ENCODE peak calls at places on chromosomes 13 and 19, in five cellular contexts. D is effector memory CD4-positive, alpha-beta T cell; Z is AG04450; J is ovary; M is right cardiac atrium. P is an unnamed sample.

GRCh38 chr13:95684463-95684862 is 7.5 kb downstream of the DNAJC3 start:
- DNase-seq in Z (no peak), D (no peak), J (no peak), M (no peak), P (no peak)

GRCh38 chr13:52879950-52880650 is 31.7 kb upstream of the PCDH8 start:
- DNase-seq in Z (no peak), D (no peak), J (no peak), M (no peak), P (no peak)

GRCh38 chr19:45729774-45730388 is 815 bp downstream of the FBXO46 start:
- DNase-seq in M (no peak), J (no peak), D (no peak), Z (no peak), P (no peak)

GRCh38 chr19:3161453-3161852 is 17.1 kb upstream of the S1PR4 start:
- DNase-seq in M (no peak), Z (no peak), D (no peak), J (no peak), P (no peak)

GRCh38 chr19:56119585-56119978 is 1.5 kb downstream of the ZNF787 start:
- DNase-seq in M (no peak), D (no peak), Z (no peak), J (no peak), P (peak; percentile 78)

GRCh38 chr13:36175621-36176020 is 38.7 kb downstream of the SOHLH2 start:
- DNase-seq in Z (no peak), J (no peak), D (no peak), M (no peak), P (no peak)

GRCh38 chr19:52590728-52591127 is 20.6 kb downstream of the ZNF701 start:
- DNase-seq in Z (no peak), D (no peak), M (no peak), J (no peak), P (no peak)

GRCh38 chr13:48223016-48223385 is 10.0 kb upstream of the ITM2B start:
- DNase-seq in Z (no peak), D (no peak), M (no peak), J (no peak), P (no peak)

GRCh38 chr19:42297034-42297433 is 4.9 kb upstream of the PRR19 start:
- DNase-seq in Z (no peak), J (no peak), M (no peak), D (no peak), P (peak; percentile 45)

GRCh38 chr19:47247308-47247990 is 8.9 kb upstream of the CCDC9 start:
- DNase-seq in D (peak; percentile 62), Z (peak; percentile 49), M (peak; percentile 79), J (peak; percentile 82), P (peak; percentile 60)

GRCh38 chr19:34963531-34964406 is at the start of gene ZNF792:
- DNase-seq in Z (peak; percentile 4), J (peak; percentile 49), M (peak; percentile 73), D (peak; percentile 7), P (peak; percentile 80)

GRCh38 chr19:3125900-3126524 is 9.8 kb upstream of the GNA15 start:
- DNase-seq in Z (no peak), M (peak; percentile 71), J (peak; percentile 45), D (peak; percentile 49), P (peak; percentile 57)

GRCh38 chr13:31797154-31797775 is 57.9 kb downstream of the RXFP2 start:
- DNase-seq in Z (peak; percentile 2), M (no peak), J (no peak), D (no peak), P (no peak)

GRCh38 chr13:26727633-26728032 is 33.0 kb downstream of the GPR12 start:
- DNase-seq in J (no peak), Z (no peak), M (no peak), D (no peak), P (no peak)

GRCh38 chr13:46554971-46555370 is 2.0 kb downstream of the LRCH1 start:
- DNase-seq in J (no peak), Z (no peak), D (no peak), M (no peak), P (no peak)

GRCh38 chr19:15265849-15266248 is 33.6 kb upstream of the EPHX3 start:
- DNase-seq in J (peak; percentile 95), M (peak; percentile 92), Z (peak; percentile 96), D (no peak), P (peak; percentile 30)

GRCh38 chr13:39976481-39976880 is 321.0 kb downstream of the COG6 start:
- DNase-seq in M (no peak), D (no peak), Z (no peak), J (no peak), P (no peak)

GRCh38 chr19:47106819-47107200 is 6.8 kb downstream of the ZC3H4 start:
- DNase-seq in M (no peak), J (no peak), Z (no peak), D (no peak), P (no peak)

GRCh38 chr13:52713894-52714293 is 25.7 kb downstream of the CNMD start:
- DNase-seq in D (no peak), M (no peak), J (no peak), Z (no peak), P (no peak)

GRCh38 chr19:41993612-41994483 is at the start of gene ATP1A3:
- DNase-seq in M (peak; percentile 56), Z (no peak), J (no peak), D (peak; percentile 32), P (peak; percentile 72)

GRCh38 chr13:111344471-111345191 is 24.2 kb downstream of the TEX29 start:
- DNase-seq in J (no peak), D (no peak), Z (peak; percentile 93), M (no peak), P (no peak)

GRCh38 chr19:57351867-57352266 is 796 bp downstream of the ZNF304 start:
- DNase-seq in M (no peak), D (no peak), J (no peak), Z (no peak), P (no peak)

GRCh38 chr13:24671367-24672117 is 8.7 kb upstream of the ATP12A start:
- DNase-seq in J (peak; percentile 43), M (no peak), D (no peak), Z (peak; percentile 61), P (no peak)

GRCh38 chr13:105897575-105897974 is 637.9 kb downstream of the EFNB2 start:
- DNase-seq in D (no peak), M (no peak), Z (no peak), J (no peak), P (no peak)

GRCh38 chr13:77853701-77854100 is 64.9 kb downstream of the EDNRB start:
- DNase-seq in D (no peak), Z (no peak), M (no peak), J (no peak), P (no peak)

GRCh38 chr13:40503966-40504591 is 162.4 kb downstream of the FOXO1 start:
- DNase-seq in M (peak; percentile 34), Z (no peak), J (no peak), D (no peak), P (no peak)

GRCh38 chr19:52188822-52189744 is 769 bp upstream of the PPP2R1A start:
- DNase-seq in M (peak; percentile 100), Z (peak; percentile 30), D (no peak), J (peak; percentile 85), P (peak; percentile 97)

GRCh38 chr19:31351212-31352193 is 2.3 kb upstream of the TSHZ3 start:
- DNase-seq in M (peak; percentile 58), Z (no peak), D (no peak), J (peak; percentile 65), P (no peak)

GRCh38 chr13:110907301-110907700 is 7.6 kb downstream of the ANKRD10 start:
- DNase-seq in D (no peak), J (no peak), M (no peak), Z (no peak), P (no peak)

GRCh38 chr13:112350300-112350699 is 25.9 kb upstream of the SPACA7 start:
- DNase-seq in D (no peak), M (no peak), Z (no peak), J (no peak), P (no peak)

GRCh38 chr19:16366433-16367268 is 42.0 kb downstream of the KLF2 start:
- DNase-seq in J (no peak), M (no peak), Z (no peak), D (no peak), P (peak; percentile 60)

GRCh38 chr13:23418776-23419683 is 14.5 kb downstream of the SACS start:
- DNase-seq in D (no peak), Z (no peak), M (no peak), J (no peak), P (no peak)

DNA sequence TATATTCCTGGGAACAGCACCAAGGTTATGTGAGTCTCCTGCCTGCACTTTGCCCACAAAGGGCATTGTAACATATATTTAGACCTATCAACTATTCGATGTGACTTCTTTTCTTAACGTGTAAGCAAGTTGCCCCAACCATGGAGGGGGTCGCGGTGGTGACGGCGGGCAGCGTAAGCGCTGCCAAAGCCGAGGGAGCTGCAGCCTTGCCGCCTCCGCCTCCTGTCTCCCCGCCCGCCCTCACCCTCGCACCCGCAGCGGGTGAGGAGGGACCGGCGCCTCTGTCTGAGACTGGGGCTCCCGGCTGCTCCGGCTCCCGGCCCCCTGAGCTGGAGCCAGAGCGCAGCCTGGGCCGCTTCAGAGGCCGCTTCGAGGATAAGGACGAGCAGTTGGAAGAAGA is 59.0 kb downstream of the ZNF676 start:
- DNase-seq in D (no peak), M (no peak), J (no peak), Z (no peak), P (no peak)
- H3K9me3 ChIP-seq in D (no peaks in the 10 kb centered on the region), M (peaks cover 5% of the 10 kb centered on the region), J (no peaks in the 10 kb centered on the region), Z (peaks cover 15% of the 10 kb centered on the region), P (no peaks in the 10 kb centered on the region)

GRCh38 chr19:36745870-36746269 is 26.7 kb downstream of the ZNF850 start:
- DNase-seq in M (no peak), D (no peak), Z (no peak), J (no peak), P (no peak)
- H3K9me3 ChIP-seq in M (peaks cover 32% of the 10 kb centered on the region), D (peaks cover 55% of the 10 kb centered on the region), Z (peaks cover 81% of the 10 kb centered on the region), J (peaks cover 68% of the 10 kb centered on the region), P (no peaks in the 10 kb centered on the region)

DNA sequence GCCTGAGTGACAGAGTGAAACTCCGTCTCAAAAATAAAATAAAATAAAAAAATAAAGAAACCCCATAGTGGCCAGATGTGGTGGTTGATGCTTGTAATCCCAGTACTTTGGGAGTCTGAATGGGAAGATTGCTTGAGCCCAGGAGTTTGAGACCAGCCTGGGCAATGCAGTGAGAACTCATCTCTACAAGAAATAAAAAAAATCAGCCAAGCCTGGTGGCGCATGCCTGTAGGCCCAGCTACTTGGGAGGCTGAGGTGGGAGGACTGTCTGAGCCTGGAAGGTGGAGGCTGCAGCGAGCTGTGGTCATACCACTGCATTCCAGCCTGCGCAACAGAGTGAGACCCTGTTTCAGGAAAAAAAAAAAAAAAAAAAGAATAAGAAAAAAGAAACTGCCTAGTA is 53.8 kb downstream of the ZNF627 start:
- DNase-seq in Z (no peak), J (no peak), D (no peak), M (no peak), P (no peak)
- H3K9me3 ChIP-seq in Z (peaks cover 29% of the 10 kb centered on the region), J (peaks cover 12% of the 10 kb centered on the region), D (peaks cover 18% of the 10 kb centered on the region), M (peaks cover 4% of the 10 kb centered on the region), P (no peaks in the 10 kb centered on the region)

GRCh38 chr19:43914051-43914450 is 21.0 kb downstream of the ZNF45 start:
- DNase-seq in M (no peak), D (no peak), J (no peak), Z (no peak), P (no peak)
- H3K9me3 ChIP-seq in M (peaks cover 24% of the 10 kb centered on the region), D (peaks cover 80% of the 10 kb centered on the region), J (peaks cover 65% of the 10 kb centered on the region), Z (peaks cover 27% of the 10 kb centered on the region), P (peaks cover 35% of the 10 kb centered on the region)

GRCh38 chr19:22088541-22089144 is 36.4 kb downstream of the ZNF257 start:
- DNase-seq in D (no peak), Z (no peak), J (no peak), M (no peak), P (no peak)
- H3K9me3 ChIP-seq in D (peaks cover 20% of the 10 kb centered on the region), Z (peaks cover 15% of the 10 kb centered on the region), J (peaks cover 9% of the 10 kb centered on the region), M (no peaks in the 10 kb centered on the region), P (no peaks in the 10 kb centered on the region)

GRCh38 chr19:8858260-8858659 is 26.1 kb downstream of the MBD3L1 start:
- DNase-seq in Z (no peak), J (no peak), M (no peak), D (no peak), P (no peak)
- H3K9me3 ChIP-seq in Z (peaks cover 35% of the 10 kb centered on the region), J (no peaks in the 10 kb centered on the region), M (no peaks in the 10 kb centered on the region), D (no peaks in the 10 kb centered on the region), P (no peaks in the 10 kb centered on the region)

P was measured in Peyer's patch.